ENCODE peak calls at places on chromosomes 4 and X, in four cellular contexts. I is IMR-90, C is H1, U is mesendoderm. Z is an unnamed sample.

GRCh38 chr4:80592950-80593349 is 257.4 kb downstream of the CFAP299 start:
- DNase-seq in I (no peak), C (no peak), U (peak; percentile 6), Z (no peak)

GRCh38 chr4:36198861-36199260 is 45.5 kb downstream of the ARAP2 start:
- DNase-seq in I (no peak), C (no peak), U (no peak), Z (no peak)

GRCh38 chr4:121728798-121729226 is 32.0 kb upstream of the ANXA5 start:
- DNase-seq in I (peak; percentile 89), C (no peak), U (no peak), Z (no peak)

GRCh38 chr4:37890501-37891220 is at the start of gene TBC1D1:
- DNase-seq in I (no peak), C (no peak), U (peak; percentile 10), Z (peak; percentile 44)

GRCh38 chrX:18377802-18378201 is 23.3 kb upstream of the SCML2 start:
- DNase-seq in I (peak; percentile 8), C (no peak), U (peak; percentile 60), Z (peak; percentile 53)

GRCh38 chr4:75834772-75835154 is 67.5 kb downstream of the PPEF2 start:
- DNase-seq in I (no peak), C (no peak), U (no peak), Z (no peak)

GRCh38 chrX:74656079-74656745 is 41.8 kb upstream of the RLIM start:
- DNase-seq in I (peak; percentile 27), C (no peak), U (peak; percentile 50), Z (no peak)

GRCh38 chr4:10403633-10404445 is 53.4 kb downstream of the ZNF518B start:
- DNase-seq in I (peak; percentile 30), C (peak; percentile 1), U (peak; percentile 53), Z (no peak)

GRCh38 chr4:77636902-77637301 is 31.3 kb downstream of the CXCL13 start:
- DNase-seq in I (peak; percentile 79), C (no peak), U (peak; percentile 16), Z (no peak)

DNA sequence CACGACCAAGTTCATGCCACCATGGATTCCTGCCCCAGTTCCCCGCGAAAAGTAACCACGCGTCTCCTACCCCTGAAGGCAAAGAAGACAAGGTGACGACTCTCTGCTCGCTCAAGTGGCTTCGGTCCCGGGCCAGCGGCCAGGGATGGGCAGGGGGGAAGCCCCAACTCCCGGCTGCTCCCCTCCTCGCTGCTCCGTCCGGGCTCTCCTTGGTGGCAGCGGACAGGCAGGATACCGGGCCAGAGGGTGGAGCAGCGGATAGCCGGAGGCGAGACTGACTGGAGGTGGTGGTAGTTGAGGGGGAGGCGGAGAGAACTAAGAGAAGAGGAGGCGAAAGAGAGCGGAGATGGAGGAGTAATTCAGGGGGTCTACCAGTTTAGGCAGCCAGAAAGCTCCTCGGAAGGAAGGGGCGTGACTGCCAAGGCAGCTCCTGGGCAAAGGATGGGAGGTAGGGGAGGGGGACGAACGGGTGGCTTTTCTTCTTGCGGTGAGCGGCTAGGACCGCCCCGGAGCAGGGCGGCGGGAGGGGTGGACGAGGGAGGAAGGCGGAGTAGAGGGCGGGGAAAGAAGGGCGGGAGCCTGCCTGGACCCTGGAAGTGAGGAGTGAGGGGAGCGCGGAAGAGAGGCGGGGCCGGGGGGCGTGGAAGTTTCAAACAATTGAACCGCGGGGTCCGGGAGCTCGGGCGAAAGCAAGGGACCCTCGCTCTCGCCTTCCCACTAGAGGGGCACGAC is at the start of gene AMOT:
- DNase-seq in I (peak; percentile 60), C (peak; percentile 58), U (peak; percentile 91), Z (peak; percentile 98)
- H4K8ac ChIP-seq in I (no peak within 1 kb of the TSS), C (peak within 1 kb of the TSS; percentile 74), U (no peak within 1 kb of the TSS), Z (no peak within 1 kb of the TSS)

GRCh38 chrX:47420967-47421366 is 50.6 kb downstream of the ZNF157 start:
- DNase-seq in I (no peak), C (no peak), U (peak; percentile 0), Z (no peak)

GRCh38 chrX:47422444-47422843 is 52.1 kb downstream of the ZNF157 start:
- DNase-seq in I (no peak), C (no peak), U (no peak), Z (no peak)

GRCh38 chrX:47420264-47420663 is 49.9 kb downstream of the ZNF157 start:
- DNase-seq in I (no peak), C (no peak), U (no peak), Z (no peak)
- H4K5ac ChIP-seq in I (no peak overlapping the region), C (no peak overlapping the region), U (no peak overlapping the region), Z (no peak overlapping the region)

GRCh38 chr4:22502895-22503814 is 12.7 kb downstream of the ADGRA3 start:
- DNase-seq in I (peak; percentile 40), C (no peak), U (no peak), Z (no peak)

GRCh38 chr4:22500831-22501714 is 14.8 kb downstream of the ADGRA3 start:
- DNase-seq in I (peak; percentile 87), C (no peak), U (peak; percentile 41), Z (no peak)

GRCh38 chr4:22500128-22500611 is 15.7 kb downstream of the ADGRA3 start:
- DNase-seq in I (no peak), C (no peak), U (no peak), Z (no peak)

GRCh38 chr4:22498866-22499265 is 17.0 kb downstream of the ADGRA3 start:
- DNase-seq in I (no peak), C (no peak), U (peak; percentile 40), Z (no peak)

DNA sequence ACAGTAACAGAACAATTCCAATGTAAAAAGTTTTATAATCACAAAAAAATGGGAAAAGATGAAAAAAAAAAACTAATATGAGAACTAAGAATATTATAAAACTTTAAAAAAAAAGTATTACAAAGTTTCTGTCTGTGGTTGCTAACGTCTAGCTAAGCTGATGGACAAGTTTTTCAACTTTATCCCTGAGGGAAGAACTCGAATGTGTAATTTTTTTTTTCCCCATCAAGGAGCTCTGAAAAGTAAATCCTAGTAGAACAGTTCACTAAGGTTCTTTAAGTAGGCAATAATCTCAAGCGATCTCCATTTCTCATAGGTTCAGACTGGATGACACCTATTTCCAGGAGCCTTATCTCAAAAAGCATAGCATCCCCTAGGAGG is 14.2 kb downstream of the ADGRA3 start:
- DNase-seq in I (no peak), C (no peak), U (no peak), Z (no peak)
- H3K4me2 ChIP-seq in I (no peak overlapping the region), C (no peak overlapping the region), U (no peak overlapping the region), Z (no peak overlapping the region)

GRCh38 chr4:169013396-169013795 is 3.3 kb upstream of the CBR4 start:
- DNase-seq in I (no peak), C (no peak), U (no peak), Z (no peak)

GRCh38 chr4:169008478-169008877 is 1.6 kb downstream of the CBR4 start:
- DNase-seq in I (no peak), C (no peak), U (no peak), Z (no peak)

GRCh38 chr4:169010125-169011023 is at the start of gene CBR4:
- DNase-seq in I (peak; percentile 99), C (peak; percentile 98), U (peak; percentile 100), Z (peak; percentile 99)

GRCh38 chr4:169012049-169012448 is 2.0 kb upstream of the CBR4 start:
- DNase-seq in I (no peak), C (no peak), U (no peak), Z (no peak)

GRCh38 chr4:169009281-169010124 is 552 bp downstream of the CBR4 start:
- DNase-seq in I (peak; percentile 53), C (no peak), U (peak; percentile 75), Z (peak; percentile 53)
- H4K8ac ChIP-seq in I (peak overlapping the region; percentile 85), C (peak overlapping the region; percentile 95), U (no peak overlapping the region), Z (no peak overlapping the region)

GRCh38 chr4:105128208-105128607 is 18.5 kb upstream of the TET2 start:
- DNase-seq in I (no peak), C (no peak), U (no peak), Z (no peak)
- H4K5ac ChIP-seq in I (no peak overlapping the region), C (no peak overlapping the region), U (no peak overlapping the region), Z (no peak overlapping the region)

DNA sequence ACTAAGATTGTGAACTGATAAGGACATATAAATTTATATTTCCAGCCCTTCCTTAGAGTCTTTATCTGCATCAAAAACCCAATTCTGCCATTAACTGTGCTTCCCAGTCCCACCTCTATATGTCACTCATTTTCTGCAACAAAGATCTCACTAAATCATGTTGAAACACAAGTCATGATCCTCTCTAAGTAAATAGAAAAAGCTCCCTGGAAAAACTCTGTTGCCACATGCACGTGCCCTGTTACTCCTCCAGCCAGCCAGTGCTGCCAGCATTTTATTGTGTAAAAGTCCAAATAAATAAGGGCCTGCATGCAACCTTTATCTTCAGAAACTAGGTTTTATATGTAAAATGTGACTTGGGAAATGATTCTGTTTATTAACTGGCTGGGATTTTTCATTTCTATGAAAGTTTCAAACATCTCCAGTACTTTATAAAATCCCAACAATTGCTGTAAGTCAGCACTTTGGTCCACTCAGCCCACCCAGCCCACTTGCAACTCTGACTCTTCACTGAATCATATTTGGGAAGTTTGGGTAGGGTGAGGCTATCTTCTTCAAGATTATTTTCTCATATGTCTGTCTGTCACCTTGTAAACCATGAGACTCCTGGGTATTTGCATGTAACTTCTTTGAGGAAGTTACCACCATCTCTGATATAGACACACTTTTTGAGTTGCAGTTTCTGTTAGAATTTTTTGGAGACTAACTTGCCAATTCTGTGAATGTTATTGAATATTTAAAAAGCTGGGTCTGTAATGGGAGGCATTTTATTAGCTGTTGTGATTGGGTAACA is 40.0 kb upstream of the SMARCA5 start:
- DNase-seq in I (no peak), C (no peak), U (no peak), Z (no peak)
- H3K4me2 ChIP-seq in I (no peak overlapping the region), C (no peak overlapping the region), U (no peak overlapping the region), Z (no peak overlapping the region)

DNA sequence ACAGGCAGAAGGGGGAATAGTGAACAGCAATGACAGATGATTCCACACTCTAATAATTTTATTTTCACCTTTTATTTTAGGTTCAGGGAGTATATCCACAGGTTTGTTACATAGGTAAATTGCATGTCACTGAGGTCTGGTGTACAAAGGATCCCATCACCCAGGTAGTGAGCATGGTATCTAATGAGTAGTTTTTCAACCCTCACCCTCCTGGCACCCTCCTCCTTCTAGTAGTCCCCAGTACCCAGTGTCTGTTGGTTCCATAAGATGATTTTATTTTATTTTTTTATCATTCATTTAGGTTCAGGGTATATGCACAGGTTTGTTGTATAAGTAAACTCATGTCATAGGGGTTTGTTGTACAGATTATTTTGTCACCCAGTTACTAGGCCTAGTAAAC is 58.6 kb upstream of the UGT8 start:
- DNase-seq in I (no peak), C (no peak), U (no peak), Z (no peak)
- H4K8ac ChIP-seq in I (no peak overlapping the region), C (no peak overlapping the region), U (no peak overlapping the region), Z (no peak overlapping the region)

Z was measured in H9.